ENCODE peak calls at places on chromosomes 12 and 14, in ten cellular contexts. F is RPMI7951; C is T47D; I is tibial artery; G is brain pericyte; O is right atrium auricular region; E is ureter; J is occipital lobe; V is AG20443; T is activated naive CD4-positive, alpha-beta T cell treated with anti-CD3 and anti-CD28 coated beads, Interleukin-2, amount 10 ng/mL, durations not matched to agents 7 days and 5 days. Y is an unnamed sample.

GRCh38 chr14:104974665-104975390 is 3.3 kb downstream of the AHNAK2 start:
- DNase-seq in F (no peak), C (no peak), I (peak), G (no peak), O (no peak), E (no peak), J (no peak), V (no peak), T (no peak), Y (no peak)

GRCh38 chr14:76376001-76376404 is at the start of gene ESRRB:
- DNase-seq in F (peak), C (peak), I (no peak), G (no peak), O (no peak), E (no peak), J (no peak), V (no peak), T (no peak), Y (no peak)

GRCh38 chr12:131829351-131829794 is 1.2 kb downstream of the MMP17 start:
- DNase-seq in F (peak), C (peak), I (no peak), G (no peak), O (no peak), E (no peak), J (no peak), V (peak), T (no peak), Y (no peak)

GRCh38 chr14:89695846-89696245 is 258.7 kb downstream of the EFCAB11 start:
- DNase-seq in F (no peak), C (no peak), I (no peak), G (no peak), O (no peak), E (no peak), J (no peak), V (no peak), T (no peak), Y (no peak)

GRCh38 chr14:68157971-68158371 is 338.4 kb downstream of the RAD51B start:
- DNase-seq in F (peak), C (no peak), I (no peak), G (no peak), O (no peak), E (no peak), J (no peak), V (peak), T (no peak), Y (no peak)

GRCh38 chr14:71726639-71727085 is 205.6 kb upstream of the RGS6 start:
- DNase-seq in F (no peak), C (no peak), I (no peak), G (no peak), O (no peak), E (no peak), J (no peak), V (peak), T (no peak), Y (no peak)

GRCh38 chr12:131390408-131391100 is 320.3 kb upstream of the SFSWAP start:
- DNase-seq in F (no peak), C (peak), I (no peak), G (no peak), O (no peak), E (no peak), J (peak), V (no peak), T (peak), Y (no peak)

GRCh38 chr12:82650627-82651337 is 35.9 kb upstream of the TMTC2 start:
- DNase-seq in F (peak), C (no peak), I (no peak), G (no peak), O (no peak), E (no peak), J (no peak), V (no peak), T (no peak), Y (no peak)

GRCh38 chr12:62868820-62869219 is 66.1 kb downstream of the PPM1H start:
- DNase-seq in F (no peak), C (no peak), I (no peak), G (no peak), O (no peak), E (no peak), J (no peak), V (no peak), T (no peak), Y (no peak)

GRCh38 chr12:75953312-75953906 is 78.2 kb downstream of the PHLDA1 start:
- DNase-seq in F (peak), C (no peak), I (no peak), G (no peak), O (no peak), E (no peak), J (no peak), V (peak), T (no peak), Y (no peak)

GRCh38 chr12:121124402-121125109 is 8.1 kb upstream of the P2RX7 start:
- DNase-seq in F (peak), C (peak), I (no peak), G (no peak), O (no peak), E (no peak), J (no peak), V (peak), T (no peak), Y (no peak)

GRCh38 chr14:75539562-75540478 is 17.6 kb downstream of the BATF start:
- DNase-seq in F (no peak), C (no peak), I (no peak), G (no peak), O (no peak), E (no peak), J (no peak), V (no peak), T (no peak), Y (no peak)

GRCh38 chr12:25236190-25236589 is 14.5 kb downstream of the KRAS start:
- DNase-seq in F (peak), C (no peak), I (no peak), G (no peak), O (no peak), E (no peak), J (no peak), V (peak), T (no peak), Y (no peak)

GRCh38 chr14:50801706-50802105 is 29.3 kb downstream of the NIN start:
- DNase-seq in F (peak), C (no peak), I (no peak), G (no peak), O (no peak), E (no peak), J (no peak), V (peak), T (no peak), Y (no peak)

GRCh38 chr12:47777741-47778558 is 4.9 kb downstream of the SLC48A1 start:
- DNase-seq in F (peak), C (peak), I (no peak), G (no peak), O (no peak), E (no peak), J (peak), V (no peak), T (no peak), Y (no peak)

GRCh38 chr14:50083467-50084337 is 32.7 kb downstream of the VCPKMT start:
- DNase-seq in F (no peak), C (no peak), I (no peak), G (no peak), O (no peak), E (no peak), J (no peak), V (no peak), T (peak), Y (no peak)

GRCh38 chr12:104498211-104498801 is 41.6 kb downstream of the CHST11 start:
- DNase-seq in F (peak), C (no peak), I (no peak), G (no peak), O (no peak), E (no peak), J (no peak), V (no peak), T (peak), Y (no peak)

GRCh38 chr12:40015360-40015759 is 90.5 kb downstream of the SLC2A13 start:
- DNase-seq in F (peak), C (no peak), I (no peak), G (no peak), O (no peak), E (no peak), J (no peak), V (no peak), T (no peak), Y (no peak)

GRCh38 chr12:704516-705242 is 41.4 kb upstream of the NINJ2 start:
- DNase-seq in F (no peak), C (no peak), I (no peak), G (no peak), O (no peak), E (no peak), J (no peak), V (no peak), T (no peak), Y (no peak)

GRCh38 chr12:6552140-6552551 is 3.7 kb downstream of the IFFO1 start:
- DNase-seq in F (peak), C (no peak), I (peak), G (no peak), O (no peak), E (peak), J (peak), V (no peak), T (no peak), Y (no peak)

GRCh38 chr14:104253901-104254353 is 115.5 kb downstream of the KIF26A start:
- DNase-seq in F (no peak), C (no peak), I (peak), G (no peak), O (no peak), E (no peak), J (no peak), V (no peak), T (no peak), Y (no peak)

GRCh38 chr12:104485651-104486341 is 29.0 kb downstream of the CHST11 start:
- DNase-seq in F (peak), C (no peak), I (no peak), G (no peak), O (no peak), E (no peak), J (no peak), V (no peak), T (peak), Y (no peak)

GRCh38 chr12:52371716-52372115 is 4.4 kb upstream of the KRT85 start:
- DNase-seq in F (no peak), C (no peak), I (peak), G (no peak), O (no peak), E (no peak), J (no peak), V (no peak), T (no peak), Y (no peak)

GRCh38 chr12:32983968-32984367 is 87.4 kb upstream of the PKP2 start:
- DNase-seq in F (peak), C (peak), I (no peak), G (no peak), O (no peak), E (no peak), J (no peak), V (no peak), T (no peak), Y (no peak)

GRCh38 chr12:78005094-78005492 is 174.4 kb downstream of the NAV3 start:
- DNase-seq in F (no peak), C (no peak), I (no peak), G (no peak), O (no peak), E (no peak), J (no peak), V (no peak), T (no peak), Y (no peak)

GRCh38 chr12:124687695-124688301 is 120.4 kb upstream of the NCOR2 start:
- DNase-seq in F (no peak), C (no peak), I (no peak), G (no peak), O (no peak), E (no peak), J (peak), V (no peak), T (peak), Y (no peak)